ENCODE peak calls at places on chromosomes 16 and 17, in ten cellular contexts. One of them, this sample, is unnamed.

GRCh38 chr17:48317732-48318131 is 112.3 kb downstream of the SKAP1 start:
- DNase-seq in endothelial cell: no peak
- DNase-seq in body of pancreas: no peak
- DNase-seq in fibroblast of lung: no peak
- DNase-seq in PC-3: no peak
- DNase-seq in Caco-2: no peak
- DNase-seq in left lung: no peak
- DNase-seq in fibroblast of mammary gland: no peak
- DNase-seq in GM23338: no peak
- DNase-seq in HL-60: no peak
- DNase-seq in this sample: no peak

GRCh38 chr16:67846320-67847063 is at the start of gene NUTF2:
- DNase-seq in endothelial cell: peak; percentile 98
- DNase-seq in Caco-2: peak; percentile 99
- DNase-seq in body of pancreas: peak; percentile 97
- DNase-seq in HL-60: peak; percentile 95
- DNase-seq in left lung: peak; percentile 95
- DNase-seq in PC-3: peak; percentile 85
- DNase-seq in fibroblast of lung: peak; percentile 92
- DNase-seq in GM23338: peak; percentile 98
- DNase-seq in fibroblast of mammary gland: peak; percentile 88
- DNase-seq in this sample: peak; percentile 97

GRCh38 chr17:55390364-55390977 is 31.2 kb downstream of the MMD start:
- DNase-seq in left lung: no peak
- DNase-seq in Caco-2: no peak
- DNase-seq in GM23338: no peak
- DNase-seq in PC-3: no peak
- DNase-seq in fibroblast of mammary gland: no peak
- DNase-seq in HL-60: no peak
- DNase-seq in fibroblast of lung: peak; percentile 57
- DNase-seq in body of pancreas: no peak
- DNase-seq in endothelial cell: no peak
- DNase-seq in this sample: no peak

GRCh38 chr16:14151256-14152030 is 80.3 kb downstream of the MRTFB start:
- DNase-seq in fibroblast of mammary gland: peak; percentile 70
- DNase-seq in fibroblast of lung: peak; percentile 14
- DNase-seq in GM23338: no peak
- DNase-seq in body of pancreas: no peak
- DNase-seq in PC-3: no peak
- DNase-seq in left lung: no peak
- DNase-seq in endothelial cell: no peak
- DNase-seq in HL-60: no peak
- DNase-seq in Caco-2: no peak
- DNase-seq in this sample: no peak

GRCh38 chr17:74654742-74655141 is 31.2 kb upstream of the CD300E start:
- DNase-seq in GM23338: no peak
- DNase-seq in PC-3: no peak
- DNase-seq in fibroblast of lung: no peak
- DNase-seq in HL-60: no peak
- DNase-seq in endothelial cell: no peak
- DNase-seq in Caco-2: no peak
- DNase-seq in left lung: no peak
- DNase-seq in body of pancreas: no peak
- DNase-seq in fibroblast of mammary gland: no peak
- DNase-seq in this sample: no peak

GRCh38 chr16:88616320-88616719 is 22.1 kb upstream of the IL17C start:
- DNase-seq in fibroblast of mammary gland: no peak
- DNase-seq in HL-60: no peak
- DNase-seq in Caco-2: no peak
- DNase-seq in fibroblast of lung: no peak
- DNase-seq in endothelial cell: no peak
- DNase-seq in left lung: peak; percentile 85
- DNase-seq in body of pancreas: peak; percentile 95
- DNase-seq in GM23338: no peak
- DNase-seq in PC-3: no peak
- DNase-seq in this sample: no peak

GRCh38 chr17:17808706-17809432 is 27.9 kb downstream of the SREBF1 start:
- DNase-seq in left lung: no peak
- DNase-seq in Caco-2: no peak
- DNase-seq in GM23338: no peak
- DNase-seq in fibroblast of mammary gland: peak; percentile 63
- DNase-seq in body of pancreas: no peak
- DNase-seq in HL-60: no peak
- DNase-seq in PC-3: no peak
- DNase-seq in endothelial cell: no peak
- DNase-seq in fibroblast of lung: peak; percentile 58
- DNase-seq in this sample: peak; percentile 92

GRCh38 chr17:57927048-57927723 is 28.0 kb downstream of the CUEDC1 start:
- DNase-seq in fibroblast of mammary gland: peak; percentile 78
- DNase-seq in fibroblast of lung: peak; percentile 88
- DNase-seq in Caco-2: no peak
- DNase-seq in HL-60: no peak
- DNase-seq in endothelial cell: no peak
- DNase-seq in body of pancreas: no peak
- DNase-seq in GM23338: peak; percentile 60
- DNase-seq in left lung: no peak
- DNase-seq in PC-3: peak; percentile 85
- DNase-seq in this sample: no peak

GRCh38 chr17:36731091-36731490 is 129.7 kb downstream of the MRM1 start:
- DNase-seq in body of pancreas: no peak
- DNase-seq in fibroblast of mammary gland: no peak
- DNase-seq in Caco-2: no peak
- DNase-seq in fibroblast of lung: no peak
- DNase-seq in HL-60: no peak
- DNase-seq in PC-3: peak; percentile 36
- DNase-seq in endothelial cell: no peak
- DNase-seq in GM23338: no peak
- DNase-seq in left lung: no peak
- DNase-seq in this sample: no peak

GRCh38 chr16:73058221-73058615 is 10.3 kb upstream of the ZFHX3 start:
- DNase-seq in PC-3: no peak
- DNase-seq in Caco-2: peak; percentile 78
- DNase-seq in fibroblast of mammary gland: no peak
- DNase-seq in endothelial cell: no peak
- DNase-seq in GM23338: peak; percentile 62
- DNase-seq in fibroblast of lung: no peak
- DNase-seq in body of pancreas: peak; percentile 59
- DNase-seq in HL-60: no peak
- DNase-seq in left lung: peak; percentile 44
- DNase-seq in this sample: peak; percentile 89

GRCh38 chr16:73059779-73060178 is 11.9 kb upstream of the ZFHX3 start:
- DNase-seq in body of pancreas: no peak
- DNase-seq in fibroblast of mammary gland: no peak
- DNase-seq in PC-3: no peak
- DNase-seq in fibroblast of lung: peak; percentile 37
- DNase-seq in HL-60: no peak
- DNase-seq in Caco-2: no peak
- DNase-seq in GM23338: no peak
- DNase-seq in left lung: no peak
- DNase-seq in endothelial cell: no peak
- DNase-seq in this sample: no peak

GRCh38 chr16:73060216-73060615 is 12.3 kb upstream of the ZFHX3 start:
- DNase-seq in left lung: no peak
- DNase-seq in fibroblast of lung: peak; percentile 63
- DNase-seq in Caco-2: no peak
- DNase-seq in GM23338: peak; percentile 31
- DNase-seq in fibroblast of mammary gland: no peak
- DNase-seq in PC-3: no peak
- DNase-seq in body of pancreas: no peak
- DNase-seq in HL-60: no peak
- DNase-seq in endothelial cell: no peak
- DNase-seq in this sample: no peak

GRCh38 chr16:73057369-73058210 is 9.7 kb upstream of the ZFHX3 start:
- DNase-seq in fibroblast of mammary gland: no peak
- DNase-seq in left lung: peak; percentile 48
- DNase-seq in HL-60: no peak
- DNase-seq in endothelial cell: peak; percentile 61
- DNase-seq in Caco-2: peak; percentile 70
- DNase-seq in body of pancreas: peak; percentile 38
- DNase-seq in fibroblast of lung: no peak
- DNase-seq in PC-3: no peak
- DNase-seq in GM23338: peak; percentile 58
- DNase-seq in this sample: peak; percentile 78

GRCh38 chr16:73058616-73059409 is 10.9 kb upstream of the ZFHX3 start:
- DNase-seq in fibroblast of mammary gland: peak; percentile 41
- DNase-seq in Caco-2: peak; percentile 64
- DNase-seq in GM23338: peak; percentile 75
- DNase-seq in PC-3: peak; percentile 37
- DNase-seq in fibroblast of lung: peak; percentile 77
- DNase-seq in endothelial cell: peak; percentile 56
- DNase-seq in body of pancreas: peak; percentile 48
- DNase-seq in HL-60: no peak
- DNase-seq in left lung: peak; percentile 47
- DNase-seq in this sample: peak; percentile 78
- TF ChIP-seq CTCF in fibroblast of mammary gland: no peak
- TF ChIP-seq CTCF in Caco-2: no peak
- TF ChIP-seq CTCF in GM23338: no peak
- TF ChIP-seq CTCF in PC-3: no peak
- TF ChIP-seq CTCF in fibroblast of lung: no peak
- TF ChIP-seq CTCF in endothelial cell: no peak
- TF ChIP-seq CTCF in body of pancreas: peak; percentile 14
- TF ChIP-seq CTCF in HL-60: no peak
- TF ChIP-seq CTCF in left lung: no peak
- TF ChIP-seq CTCF in this sample: no peak

GRCh38 chr16:23871924-23872323 is 36.1 kb downstream of the PRKCB start:
- DNase-seq in HL-60: no peak
- DNase-seq in endothelial cell: no peak
- DNase-seq in fibroblast of mammary gland: no peak
- DNase-seq in fibroblast of lung: no peak
- DNase-seq in left lung: no peak
- DNase-seq in body of pancreas: peak; percentile 34
- DNase-seq in PC-3: no peak
- DNase-seq in Caco-2: no peak
- DNase-seq in GM23338: no peak
- DNase-seq in this sample: no peak

GRCh38 chr16:23876256-23876896 is 40.6 kb downstream of the PRKCB start:
- DNase-seq in fibroblast of mammary gland: no peak
- DNase-seq in PC-3: no peak
- DNase-seq in body of pancreas: no peak
- DNase-seq in HL-60: no peak
- DNase-seq in endothelial cell: no peak
- DNase-seq in Caco-2: no peak
- DNase-seq in left lung: no peak
- DNase-seq in fibroblast of lung: no peak
- DNase-seq in GM23338: no peak
- DNase-seq in this sample: no peak

GRCh38 chr16:23874613-23875294 is 39.0 kb downstream of the PRKCB start:
- DNase-seq in PC-3: no peak
- DNase-seq in HL-60: no peak
- DNase-seq in body of pancreas: no peak
- DNase-seq in fibroblast of lung: peak; percentile 5
- DNase-seq in fibroblast of mammary gland: peak; percentile 11
- DNase-seq in Caco-2: no peak
- DNase-seq in GM23338: no peak
- DNase-seq in left lung: no peak
- DNase-seq in endothelial cell: no peak
- DNase-seq in this sample: no peak

GRCh38 chr16:23879735-23880373 is 44.1 kb downstream of the PRKCB start:
- DNase-seq in PC-3: no peak
- DNase-seq in fibroblast of lung: no peak
- DNase-seq in body of pancreas: no peak
- DNase-seq in HL-60: no peak
- DNase-seq in Caco-2: no peak
- DNase-seq in left lung: no peak
- DNase-seq in endothelial cell: no peak
- DNase-seq in GM23338: no peak
- DNase-seq in fibroblast of mammary gland: no peak
- DNase-seq in this sample: no peak

DNA sequence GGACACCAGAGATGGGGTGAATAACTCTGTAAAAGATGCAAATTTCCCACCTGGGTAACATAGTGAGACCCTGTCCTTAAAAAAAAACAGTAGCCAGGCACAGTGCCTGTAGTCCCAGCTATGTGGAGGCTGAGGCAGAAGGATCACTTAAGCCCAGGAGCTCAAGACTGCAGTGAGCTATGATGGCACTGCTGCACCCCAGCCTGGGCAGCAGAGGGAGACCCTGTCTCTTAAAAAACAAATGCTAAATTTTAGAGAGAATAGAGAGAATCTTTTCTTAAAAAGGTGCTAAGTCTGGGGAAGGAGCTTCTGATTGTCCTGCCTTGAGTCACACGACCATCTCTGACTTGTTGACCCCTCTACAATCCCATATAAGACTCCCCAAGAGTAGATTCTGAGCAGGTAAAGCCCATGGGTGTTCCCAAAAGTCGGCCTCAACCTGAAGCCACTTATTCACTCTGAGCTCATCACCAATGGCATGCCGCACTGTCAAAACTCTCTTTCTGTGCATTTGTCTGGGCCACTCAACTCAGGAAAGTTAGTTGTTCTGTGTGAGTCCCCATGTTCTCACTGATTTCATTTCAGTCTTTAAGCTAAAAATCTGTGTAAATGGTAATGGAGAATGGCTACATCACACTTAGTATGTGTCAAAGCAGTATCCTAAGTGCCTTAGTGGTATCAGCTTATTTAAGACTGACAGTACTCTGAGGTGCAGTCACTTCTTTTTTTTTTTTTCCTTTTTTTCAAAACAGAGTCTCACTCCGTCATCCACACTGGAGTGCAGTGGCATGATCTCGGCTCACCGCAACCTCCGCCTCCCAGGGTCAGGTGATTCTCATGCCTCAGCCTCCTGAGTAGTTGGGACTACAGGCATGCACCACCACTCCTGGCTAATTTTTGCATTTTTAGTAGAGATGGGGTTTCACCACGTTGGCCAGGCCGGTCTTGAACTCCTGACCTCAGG is 41.6 kb downstream of the PRKCB start:
- DNase-seq in PC-3: no peak
- DNase-seq in GM23338: no peak
- DNase-seq in body of pancreas: no peak
- DNase-seq in fibroblast of lung: no peak
- DNase-seq in Caco-2: no peak
- DNase-seq in endothelial cell: no peak
- DNase-seq in HL-60: no peak
- DNase-seq in fibroblast of mammary gland: no peak
- DNase-seq in left lung: no peak
- DNase-seq in this sample: no peak
- TF ChIP-seq CTCF in PC-3: no peak
- TF ChIP-seq CTCF in GM23338: peak; percentile 52
- TF ChIP-seq CTCF in body of pancreas: no peak
- TF ChIP-seq CTCF in fibroblast of lung: no peak
- TF ChIP-seq CTCF in Caco-2: no peak
- TF ChIP-seq CTCF in endothelial cell: no peak
- TF ChIP-seq CTCF in HL-60: no peak
- TF ChIP-seq CTCF in fibroblast of mammary gland: no peak
- TF ChIP-seq CTCF in left lung: no peak
- TF ChIP-seq CTCF in this sample: peak; percentile 59

GRCh38 chr17:61463068-61463980 is 11.1 kb downstream of the TBX4 start:
- DNase-seq in fibroblast of mammary gland: no peak
- DNase-seq in GM23338: peak; percentile 67
- DNase-seq in Caco-2: peak; percentile 56
- DNase-seq in left lung: no peak
- DNase-seq in HL-60: no peak
- DNase-seq in PC-3: no peak
- DNase-seq in endothelial cell: no peak
- DNase-seq in fibroblast of lung: no peak
- DNase-seq in body of pancreas: no peak
- DNase-seq in this sample: no peak
- TF ChIP-seq CTCF in fibroblast of mammary gland: no peak
- TF ChIP-seq CTCF in GM23338: peak; percentile 60
- TF ChIP-seq CTCF in Caco-2: no peak
- TF ChIP-seq CTCF in left lung: no peak
- TF ChIP-seq CTCF in HL-60: no peak
- TF ChIP-seq CTCF in PC-3: peak; percentile 47
- TF ChIP-seq CTCF in endothelial cell: no peak
- TF ChIP-seq CTCF in fibroblast of lung: peak; percentile 50
- TF ChIP-seq CTCF in body of pancreas: no peak
- TF ChIP-seq CTCF in this sample: peak; percentile 7

GRCh38 chr16:62190426-62190825 is 154.2 kb upstream of the CDH8 start:
- DNase-seq in fibroblast of lung: no peak
- DNase-seq in PC-3: peak; percentile 33
- DNase-seq in left lung: no peak
- DNase-seq in endothelial cell: no peak
- DNase-seq in fibroblast of mammary gland: no peak
- DNase-seq in Caco-2: peak; percentile 21
- DNase-seq in GM23338: peak; percentile 84
- DNase-seq in body of pancreas: no peak
- DNase-seq in HL-60: no peak
- DNase-seq in this sample: no peak
- TF ChIP-seq CTCF in fibroblast of lung: no peak
- TF ChIP-seq CTCF in PC-3: peak; percentile 54
- TF ChIP-seq CTCF in left lung: no peak
- TF ChIP-seq CTCF in endothelial cell: peak; percentile 57
- TF ChIP-seq CTCF in fibroblast of mammary gland: no peak
- TF ChIP-seq CTCF in Caco-2: peak; percentile 74
- TF ChIP-seq CTCF in GM23338: peak; percentile 68
- TF ChIP-seq CTCF in body of pancreas: no peak
- TF ChIP-seq CTCF in HL-60: peak; percentile 15
- TF ChIP-seq CTCF in this sample: peak; percentile 33

This sample was measured in GM13977.